ENCODE peak calls at places on chromosomes 12 and 14, in five cellular contexts. L, H, A, F and G are unnamed samples.

GRCh38 chr14:41830679-41831078 is 224.0 kb downstream of the LRFN5 start:
- DNase-seq in L (no peak), H (no peak), A (no peak), F (no peak), G (no peak)

GRCh38 chr14:70831382-70831781 is 22.1 kb upstream of the MAP3K9 start:
- DNase-seq in L (no peak), H (no peak), A (no peak), F (no peak), G (no peak)

GRCh38 chr12:43786899-43787693 is 19.0 kb downstream of the TWF1 start:
- DNase-seq in L (no peak), H (no peak), A (no peak), F (no peak), G (no peak)

GRCh38 chr12:12612403-12612802 is 727 bp downstream of the CREBL2 start:
- DNase-seq in L (no peak), H (no peak), A (peak), F (peak), G (no peak)

GRCh38 chr14:91924871-91925726 is 22.4 kb downstream of the FBLN5 start:
- DNase-seq in L (no peak), H (no peak), A (no peak), F (no peak), G (no peak)

GRCh38 chr12:125455556-125455955 is 390.3 kb downstream of the AACS start:
- DNase-seq in L (no peak), H (no peak), A (no peak), F (no peak), G (no peak)

GRCh38 chr14:83173687-83174086 is 1640.0 kb upstream of the SEL1L start:
- DNase-seq in L (no peak), H (no peak), A (no peak), F (no peak), G (no peak)

GRCh38 chr12:92469837-92470236 is 233.0 kb upstream of the PLEKHG7 start:
- DNase-seq in L (no peak), H (no peak), A (peak), F (no peak), G (no peak)

GRCh38 chr14:94062344-94062904 is 18.6 kb downstream of the DDX24 start:
- DNase-seq in L (no peak), H (no peak), A (no peak), F (no peak), G (no peak)

GRCh38 chr12:57138526-57139272 is 8.7 kb downstream of the LRP1-AS start:
- DNase-seq in L (no peak), H (no peak), A (no peak), F (no peak), G (no peak)

GRCh38 chr12:130481392-130481879 is 143.7 kb downstream of the PIWIL1 start:
- DNase-seq in L (no peak), H (no peak), A (no peak), F (no peak), G (no peak)

GRCh38 chr12:52307836-52308806 is 13.1 kb downstream of the KRT83 start:
- DNase-seq in L (no peak), H (peak), A (peak), F (peak), G (peak)

GRCh38 chr12:113414519-113415038 is 7.6 kb upstream of the SDSL start:
- DNase-seq in L (no peak), H (no peak), A (no peak), F (no peak), G (no peak)

GRCh38 chr14:32820182-32820581 is 118.5 kb upstream of the NPAS3 start:
- DNase-seq in L (no peak), H (no peak), A (no peak), F (no peak), G (no peak)

GRCh38 chr14:63276016-63276415 is 42.7 kb downstream of the GPHB5 start:
- DNase-seq in L (no peak), H (no peak), A (no peak), F (no peak), G (no peak)

GRCh38 chr14:56840221-56840620 is 29.9 kb upstream of the OTX2 start:
- DNase-seq in L (no peak), H (no peak), A (no peak), F (no peak), G (no peak)
- TF ChIP-seq CTCF in L (no peak), H (no peak), A (no peak), F (no peak), G (no peak)

GRCh38 chr12:23041774-23042173 is 416.8 kb downstream of the ETNK1 start:
- DNase-seq in L (no peak), H (no peak), A (no peak), F (no peak), G (no peak)

GRCh38 chr12:23043647-23044046 is 418.7 kb downstream of the ETNK1 start:
- DNase-seq in L (no peak), H (no peak), A (no peak), F (no peak), G (no peak)

DNA sequence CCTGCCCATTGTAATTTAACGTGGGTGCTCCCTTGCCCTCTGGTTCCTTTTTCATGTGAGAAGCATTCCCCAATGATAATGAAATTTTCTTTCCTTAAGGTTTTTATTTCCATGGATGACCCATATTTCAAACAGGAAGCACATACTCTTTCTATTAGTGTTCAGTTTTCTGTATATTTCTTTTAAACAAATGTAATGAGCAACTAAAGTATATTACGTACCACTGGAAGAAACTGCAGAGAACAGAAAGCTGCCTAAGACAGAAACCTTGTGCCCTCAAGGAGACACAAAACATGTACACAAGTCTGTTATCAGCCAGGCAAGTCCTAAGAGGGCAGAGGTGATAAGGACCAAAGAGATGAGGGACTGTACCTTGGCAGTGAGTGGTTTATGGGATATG is 414.9 kb downstream of the ETNK1 start:
- DNase-seq in L (no peak), H (no peak), A (no peak), F (no peak), G (no peak)
- TF ChIP-seq CTCF in L (no peak), H (no peak), A (no peak), F (no peak), G (no peak)

GRCh38 chr12:106152334-106152733 is 13.6 kb upstream of the NUAK1 start:
- DNase-seq in L (no peak), H (no peak), A (no peak), F (no peak), G (no peak)
- TF ChIP-seq CTCF in L (no peak), H (no peak), A (no peak), F (no peak), G (no peak)

GRCh38 chr12:98423963-98424362 is 91.4 kb upstream of the TMPO start:
- DNase-seq in L (no peak), H (no peak), A (no peak), F (no peak), G (no peak)

GRCh38 chr12:98422359-98422758 is 93.0 kb upstream of the TMPO start:
- DNase-seq in L (no peak), H (no peak), A (no peak), F (no peak), G (no peak)

GRCh38 chr12:98424726-98425401 is 90.5 kb upstream of the TMPO start:
- DNase-seq in L (no peak), H (peak), A (peak), F (peak), G (peak)

GRCh38 chr12:98421336-98421735 is 94.1 kb upstream of the TMPO start:
- DNase-seq in L (no peak), H (no peak), A (no peak), F (no peak), G (no peak)

DNA sequence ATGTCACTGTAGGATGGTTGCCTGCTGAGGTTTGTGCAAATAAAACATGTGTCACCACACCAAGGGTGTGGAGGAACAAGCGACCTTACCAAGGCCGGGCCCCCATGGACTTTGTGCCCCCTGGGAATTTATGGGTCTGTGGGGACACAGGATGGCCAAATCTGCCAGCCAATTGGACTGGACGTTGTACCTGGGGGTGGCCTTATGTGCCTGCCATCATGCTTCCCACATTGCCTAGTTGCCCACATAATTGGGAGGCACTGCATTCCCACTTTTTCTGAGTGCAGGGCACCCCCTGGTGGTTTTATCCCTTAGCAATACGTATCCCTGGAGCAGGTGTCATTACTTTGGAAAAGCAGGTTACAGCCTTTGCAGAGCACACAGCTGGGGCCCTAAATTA is 92.6 kb upstream of the TMPO start:
- DNase-seq in L (no peak), H (no peak), A (peak), F (peak), G (no peak)
- TF ChIP-seq CTCF in L (no peak), H (peak), A (peak), F (peak), G (peak)

DNA sequence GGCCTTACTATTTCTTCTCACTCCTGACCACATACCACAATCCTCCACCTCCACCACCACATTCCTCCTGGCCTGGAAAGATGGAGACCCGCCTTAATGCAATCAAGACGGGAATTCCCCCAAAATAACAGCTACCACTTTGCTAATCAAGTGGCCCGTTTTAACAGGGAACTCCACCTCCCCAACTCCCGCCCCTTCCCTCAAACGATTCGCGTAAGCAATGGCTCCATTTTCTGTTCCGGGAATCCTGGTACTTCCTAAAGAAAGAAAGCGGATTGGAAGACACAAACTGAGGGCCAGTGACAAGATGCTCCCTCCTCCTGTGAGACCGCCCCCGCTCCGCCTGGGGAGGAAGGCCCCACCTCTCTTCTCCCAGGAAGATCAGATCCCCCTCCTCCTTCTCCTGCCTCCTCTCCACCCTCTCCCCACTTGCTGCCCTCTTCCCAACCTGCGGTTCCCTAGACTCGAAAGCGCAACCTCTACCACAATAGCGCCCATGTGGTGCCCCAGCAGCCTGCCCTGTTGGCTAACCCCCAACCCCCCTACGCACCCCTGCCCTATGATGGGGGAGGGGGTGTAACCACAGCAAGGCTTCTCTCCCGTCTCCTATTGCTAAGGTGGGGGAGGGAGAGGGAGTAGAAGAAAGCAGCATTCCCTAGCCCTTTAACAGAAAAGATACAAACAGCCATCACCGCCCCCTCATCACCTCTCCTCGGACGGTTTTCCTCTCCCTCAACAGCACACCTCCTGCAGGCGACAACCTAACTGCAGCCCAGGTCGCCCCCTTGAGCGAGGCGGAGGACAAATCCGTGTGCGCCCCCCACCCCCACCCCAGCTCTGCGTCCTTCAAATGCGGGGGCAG is 777 bp downstream of the ARF3 start:
- DNase-seq in L (peak), H (peak), A (peak), F (peak), G (no peak)
- TF ChIP-seq CTCF in L (no peak), H (no peak), A (no peak), F (no peak), G (peak)

GRCh38 chr12:39499296-39499695 is 56.4 kb upstream of the KIF21A start:
- DNase-seq in L (no peak), H (no peak), A (no peak), F (no peak), G (no peak)

GRCh38 chr12:39502657-39503056 is 59.7 kb upstream of the KIF21A start:
- DNase-seq in L (no peak), H (no peak), A (no peak), F (no peak), G (no peak)

GRCh38 chr12:39505562-39505961 is 62.6 kb upstream of the KIF21A start:
- DNase-seq in L (no peak), H (no peak), A (no peak), F (no peak), G (no peak)

GRCh38 chr12:39505025-39505424 is 62.1 kb upstream of the KIF21A start:
- DNase-seq in L (no peak), H (no peak), A (no peak), F (no peak), G (no peak)

DNA sequence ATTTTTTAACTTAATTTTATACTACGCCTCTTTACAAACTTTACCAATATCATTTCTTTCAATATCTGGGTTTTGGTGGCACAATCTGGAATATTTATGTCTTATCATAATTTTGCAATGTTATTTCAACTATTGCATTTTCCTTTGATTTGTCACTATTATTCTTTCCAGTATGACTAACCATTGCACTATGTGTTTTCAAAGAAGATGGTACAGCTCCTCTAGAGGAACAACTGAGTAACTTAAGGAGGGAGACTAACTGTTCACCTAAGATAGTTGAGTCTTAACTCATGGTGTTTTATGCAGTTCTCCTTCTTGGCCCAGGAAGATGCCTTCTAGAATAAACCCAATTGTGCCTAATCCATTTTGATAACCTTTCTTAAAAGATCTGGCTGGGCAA is 60.5 kb upstream of the KIF21A start:
- DNase-seq in L (no peak), H (no peak), A (peak), F (no peak), G (no peak)
- TF ChIP-seq CTCF in L (no peak), H (no peak), A (no peak), F (no peak), G (no peak)

GRCh38 chr12:89706551-89707348 is 1.9 kb downstream of the ATP2B1 start:
- DNase-seq in L (no peak), H (no peak), A (peak), F (peak), G (no peak)

GRCh38 chr12:89707992-89708792 is 446 bp downstream of the ATP2B1 start:
- DNase-seq in L (no peak), H (peak), A (peak), F (peak), G (peak)

GRCh38 chr12:89708793-89709156 is at the start of gene ATP2B1:
- DNase-seq in L (peak), H (peak), A (peak), F (peak), G (peak)

GRCh38 chr12:89709157-89709993 is 737 bp upstream of the ATP2B1 start:
- DNase-seq in L (peak), H (peak), A (peak), F (peak), G (peak)

GRCh38 chr12:89707623-89707991 is 1.0 kb downstream of the ATP2B1 start:
- DNase-seq in L (no peak), H (peak), A (no peak), F (peak), G (peak)
- TF ChIP-seq CTCF in L (no peak), H (no peak), A (no peak), F (no peak), G (peak)

GRCh38 chr14:39419272-39419671 is 13.0 kb downstream of the FBXO33 start:
- DNase-seq in L (no peak), H (no peak), A (peak), F (no peak), G (no peak)
- TF ChIP-seq CTCF in L (no peak), H (no peak), A (no peak), F (no peak), G (no peak)

GRCh38 chr12:1502441-1502785 is 92.0 kb downstream of the FBXL14 start:
- DNase-seq in L (no peak), H (no peak), A (no peak), F (no peak), G (no peak)

GRCh38 chr12:1503281-1503711 is 91.1 kb downstream of the FBXL14 start:
- DNase-seq in L (no peak), H (no peak), A (no peak), F (no peak), G (no peak)

GRCh38 chr12:1504304-1505150 is 89.9 kb downstream of the FBXL14 start:
- DNase-seq in L (no peak), H (no peak), A (no peak), F (no peak), G (no peak)

GRCh38 chr12:1501695-1502440 is 92.5 kb downstream of the FBXL14 start:
- DNase-seq in L (no peak), H (no peak), A (no peak), F (no peak), G (no peak)

DNA sequence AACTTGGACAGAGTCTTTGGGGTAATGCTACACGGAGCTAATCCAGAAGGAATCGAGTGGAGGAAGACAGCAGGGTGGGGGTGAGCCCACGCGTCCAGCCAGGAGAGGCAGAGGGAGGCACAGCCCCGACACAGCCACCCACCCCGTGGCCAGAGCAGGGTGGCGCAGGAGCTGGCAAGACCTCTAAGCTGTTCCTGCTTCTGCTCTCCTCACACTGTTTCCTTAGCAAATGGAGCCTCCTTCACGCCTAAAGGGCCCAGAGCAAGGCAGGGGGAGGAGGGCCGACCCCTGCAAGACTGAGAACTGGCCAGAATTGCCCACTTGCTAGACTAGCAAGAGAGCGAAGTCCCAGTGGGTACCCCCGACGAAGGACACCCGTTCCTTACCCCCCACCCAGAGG is 91.5 kb downstream of the FBXL14 start:
- DNase-seq in L (no peak), H (no peak), A (no peak), F (no peak), G (no peak)
- TF ChIP-seq CTCF in L (no peak), H (no peak), A (no peak), F (peak), G (no peak)